ENCODE peak calls at places on chromosomes 3 and 15, in five cellular contexts. X is adrenal gland, Y is gastrocnemius medialis, D is HCT116, R is GM12878. K is an unnamed sample.

GRCh38 chr3:30650348-30650995 is 44.1 kb downstream of the TGFBR2 start:
- DNase-seq in D (no peak), X (no peak), R (no peak), Y (no peak), K (no peak)

GRCh38 chr3:10693457-10693856 is 122.6 kb upstream of the SLC6A11 start:
- DNase-seq in Y (no peak), X (no peak), D (no peak), R (no peak), K (peak; percentile 4)

GRCh38 chr3:121918779-121919483 is 24.7 kb downstream of the SLC15A2 start:
- DNase-seq in X (no peak), D (no peak), R (no peak), Y (no peak), K (no peak)

GRCh38 chr3:138872632-138873031 is 37.9 kb upstream of the PIK3CB start:
- DNase-seq in Y (no peak), X (no peak), R (no peak), D (no peak), K (no peak)

GRCh38 chr3:15796331-15796730 is 1.4 kb downstream of the ANKRD28 start:
- DNase-seq in X (no peak), D (no peak), Y (no peak), R (no peak), K (no peak)

GRCh38 chr3:194395201-194395600 is 3.9 kb downstream of the GP5 start:
- DNase-seq in R (no peak), D (no peak), Y (no peak), X (no peak), K (no peak)

GRCh38 chr3:125374501-125374995 is 577 bp downstream of the ZNF148 start:
- DNase-seq in X (peak; percentile 49), D (no peak), Y (no peak), R (no peak), K (peak; percentile 75)

GRCh38 chr15:71448688-71449114 is 333.4 kb downstream of the THSD4 start:
- DNase-seq in D (peak; percentile 56), R (no peak), X (peak; percentile 46), Y (peak; percentile 6), K (peak; percentile 25)

GRCh38 chr3:15527031-15527459 is 5.5 kb upstream of the COLQ start:
- DNase-seq in X (peak; percentile 39), Y (no peak), D (no peak), R (no peak), K (peak; percentile 20)

GRCh38 chr3:33186524-33187367 is 31.9 kb downstream of the SUSD5 start:
- DNase-seq in R (no peak), X (no peak), D (no peak), Y (no peak), K (no peak)

GRCh38 chr3:38782148-38782547 is 33.9 kb downstream of the SCN10A start:
- DNase-seq in X (no peak), D (peak; percentile 37), R (no peak), Y (no peak), K (no peak)

GRCh38 chr3:43870110-43870509 is 179.4 kb downstream of the ABHD5 start:
- DNase-seq in Y (no peak), R (no peak), D (no peak), X (no peak), K (no peak)

GRCh38 chr3:120438216-120438615 is 12.6 kb downstream of the FSTL1 start:
- DNase-seq in X (no peak), D (no peak), Y (no peak), R (no peak), K (no peak)

GRCh38 chr3:47366833-47367232 is 14.0 kb upstream of the PTPN23 start:
- DNase-seq in Y (no peak), R (no peak), D (no peak), X (no peak), K (no peak)

DNA sequence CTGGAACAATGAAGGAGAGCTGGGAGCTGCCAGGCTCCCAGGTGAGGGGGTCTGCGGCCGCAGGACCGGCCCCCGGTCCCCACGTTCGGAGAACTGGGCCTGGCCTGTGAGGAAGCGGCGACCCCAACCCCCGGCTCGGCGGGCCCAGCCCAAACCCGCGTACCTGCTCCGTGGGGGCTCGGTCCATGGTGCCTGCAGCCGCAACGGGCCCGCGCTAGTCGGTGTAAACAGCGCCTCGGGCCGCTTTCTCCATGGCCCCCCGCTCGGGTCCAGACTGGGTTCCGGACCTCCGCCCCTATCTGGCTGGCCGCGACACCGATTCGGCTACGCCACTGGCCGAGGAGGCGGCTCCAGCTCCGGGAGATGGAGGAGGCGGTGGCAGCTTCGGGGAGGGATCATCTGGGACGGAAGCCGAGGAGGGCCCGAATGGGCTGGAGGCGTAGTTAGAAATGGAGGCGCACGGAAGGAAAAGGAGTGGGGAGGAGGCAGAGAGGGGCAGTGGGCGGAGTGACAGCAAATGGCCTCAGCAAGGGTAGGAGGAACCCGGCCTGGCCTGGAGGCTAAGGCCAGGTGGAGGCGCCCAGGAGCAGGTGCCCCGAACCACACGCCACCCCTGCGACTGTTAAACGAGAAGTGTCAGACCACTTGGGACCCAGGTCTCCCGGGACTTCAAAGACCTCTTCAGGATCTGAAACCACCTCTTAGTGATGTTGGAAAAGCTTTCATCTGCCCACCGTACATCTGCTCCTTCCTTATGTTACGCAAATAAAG is at the start of gene SECISBP2L:
- DNase-seq in D (peak; percentile 91), Y (peak; percentile 85), R (peak; percentile 89), X (peak; percentile 96), K (peak; percentile 96)
- TF ChIP-seq POLR2A in D (peak; percentile 44), Y (peak; percentile 63), R (peak; percentile 94), X (peak; percentile 90), K (peak; percentile 79)

GRCh38 chr3:140092883-140093536 is 158.0 kb downstream of the CLSTN2 start:
- DNase-seq in Y (no peak), X (no peak), D (no peak), R (no peak), K (no peak)
- TF ChIP-seq POLR2A in Y (no peak), X (no peak), D (no peak), R (no peak), K (no peak)

GRCh38 chr3:101850327-101851048 is 1.2 kb downstream of the NFKBIZ start:
- DNase-seq in R (peak; percentile 65), Y (no peak), D (no peak), X (no peak), K (peak; percentile 79)

GRCh38 chr3:101848326-101848725 is 988 bp upstream of the NFKBIZ start:
- DNase-seq in R (no peak), X (no peak), D (no peak), Y (no peak), K (no peak)

GRCh38 chr3:101847328-101847727 is 2.0 kb upstream of the NFKBIZ start:
- DNase-seq in D (no peak), X (no peak), R (no peak), Y (no peak), K (no peak)

GRCh38 chr3:101849714-101850326 is 506 bp downstream of the NFKBIZ start:
- DNase-seq in Y (no peak), D (no peak), R (no peak), X (peak; percentile 39), K (peak; percentile 72)

DNA sequence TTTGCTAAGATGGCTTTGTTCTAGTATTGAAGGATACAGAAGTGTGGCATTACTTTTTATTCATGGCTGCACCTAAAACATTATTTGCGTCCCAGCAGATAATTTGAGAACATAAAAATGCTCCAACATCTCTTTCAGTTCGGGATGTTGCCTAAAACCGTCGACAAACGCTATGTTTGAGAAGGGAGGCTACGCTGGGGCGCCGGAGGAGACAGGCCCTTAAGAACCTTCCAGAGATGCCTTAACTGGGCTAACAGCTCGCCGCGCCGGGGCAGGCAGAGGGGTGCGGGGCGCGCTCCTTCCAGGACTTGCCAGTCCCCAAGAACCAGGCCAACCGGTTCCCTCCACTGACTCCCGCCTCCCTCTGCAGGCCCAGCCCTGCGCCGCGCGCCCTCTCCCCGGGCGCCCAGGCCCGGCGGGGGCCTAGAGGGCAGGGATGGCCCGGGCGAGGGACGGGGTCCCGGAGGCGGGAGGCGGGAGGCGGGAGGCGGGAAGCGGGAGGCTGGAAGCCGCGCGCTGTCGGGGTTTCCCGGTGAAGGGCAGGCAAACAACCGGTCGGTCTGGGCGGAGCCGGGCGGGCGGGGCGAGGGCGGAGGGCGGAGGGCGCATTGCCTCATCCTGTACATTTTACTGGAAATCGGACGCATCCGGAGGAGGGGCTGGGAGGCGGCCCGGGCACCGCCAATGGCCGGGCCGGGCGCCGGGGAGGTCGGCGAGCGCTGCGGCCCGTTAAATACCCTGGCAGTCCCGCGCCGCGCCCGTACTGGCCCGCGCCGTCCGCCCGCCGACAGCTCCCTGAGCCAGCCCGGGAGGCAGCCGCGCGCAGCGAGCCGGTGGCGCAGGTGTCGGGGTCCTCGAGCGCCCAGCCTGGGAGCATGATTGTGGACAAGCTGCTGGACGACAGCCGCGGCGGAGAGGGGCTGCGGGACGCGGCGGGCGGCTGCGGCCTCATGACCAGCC is at the start of gene NFKBIZ:
- DNase-seq in X (peak; percentile 97), D (peak; percentile 77), R (no peak), Y (peak; percentile 95), K (peak; percentile 91)
- TF ChIP-seq POLR2A in X (peak; percentile 96), D (peak; percentile 96), R (peak; percentile 95), Y (peak; percentile 99), K (peak; percentile 95)

DNA sequence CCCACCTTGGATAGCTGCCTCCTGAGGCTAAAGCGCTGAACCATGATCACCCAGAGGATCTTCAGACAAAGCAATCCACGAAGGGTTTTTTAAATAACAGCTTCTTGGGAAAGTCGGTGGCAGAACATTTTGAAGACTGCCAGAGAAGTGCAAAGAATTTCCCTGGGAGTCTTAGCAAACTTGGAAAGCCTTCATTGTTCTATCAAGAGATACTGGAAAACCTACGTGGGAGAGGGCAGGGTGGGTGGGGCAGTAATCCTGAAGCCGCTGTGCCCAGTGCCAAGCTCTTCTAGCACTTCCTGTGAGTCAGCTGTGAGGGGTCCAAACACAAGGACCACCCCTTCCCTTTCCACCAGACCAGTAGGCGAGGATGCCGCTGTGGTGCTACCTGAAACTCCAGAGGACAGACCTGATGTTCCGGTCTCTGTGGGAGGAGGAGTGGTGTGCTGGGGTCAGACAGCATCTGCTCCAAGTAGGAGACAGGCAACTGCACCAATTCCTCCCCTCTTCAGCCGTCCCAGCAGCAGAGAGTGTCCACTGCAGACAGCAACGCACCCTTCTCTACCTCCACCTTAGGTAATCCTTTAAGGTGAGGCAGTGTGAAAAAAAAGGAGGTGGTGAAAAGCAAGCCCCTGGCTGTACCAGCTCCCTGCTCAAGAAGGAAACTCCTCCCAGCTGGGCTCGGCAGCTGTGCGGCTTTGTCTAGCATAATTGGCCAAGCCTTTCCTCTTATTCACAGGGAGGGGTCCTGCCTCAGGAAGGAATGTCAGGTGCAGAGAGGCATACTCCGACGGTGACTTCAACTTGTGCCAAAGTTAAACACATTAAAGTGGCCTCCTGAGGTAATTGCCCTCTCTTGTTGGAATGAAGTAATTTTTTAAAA is 99.0 kb downstream of the TMCC1 start:
- DNase-seq in X (peak; percentile 18), Y (peak; percentile 3), D (peak; percentile 88), R (no peak), K (peak; percentile 29)
- TF ChIP-seq POLR2A in X (no peak), Y (no peak), D (no peak), R (no peak), K (no peak)